ENCODE peak calls at places on chromosomes 12 and 14, in four cellular contexts. One of them, this sample, is unnamed.

GRCh38 chr12:68981536-68981935 is 48.6 kb upstream of the CPM start:
- DNase-seq in GM12878: no peak
- DNase-seq in K562: no peak
- DNase-seq in HepG2: no peak
- DNase-seq in this sample: no peak

GRCh38 chr14:74425525-74426201 is 347 bp downstream of the SYNDIG1L start:
- DNase-seq in GM12878: no peak
- DNase-seq in K562: peak; percentile 37
- DNase-seq in HepG2: no peak
- DNase-seq in this sample: peak; percentile 80

GRCh38 chr14:64725360-64725815 is 21.2 kb downstream of the PLEKHG3 start:
- DNase-seq in GM12878: no peak
- DNase-seq in K562: no peak
- DNase-seq in HepG2: no peak
- DNase-seq in this sample: no peak

GRCh38 chr12:107718606-107719005 is 33.0 kb downstream of the PWP1 start:
- DNase-seq in GM12878: no peak
- DNase-seq in K562: no peak
- DNase-seq in HepG2: no peak
- DNase-seq in this sample: no peak

GRCh38 chr14:97218713-97219355 is 421.7 kb downstream of the VRK1 start:
- DNase-seq in GM12878: no peak
- DNase-seq in K562: no peak
- DNase-seq in HepG2: no peak
- DNase-seq in this sample: peak; percentile 77

GRCh38 chr14:54594531-54594930 is 27.6 kb downstream of the SAMD4A start:
- DNase-seq in GM12878: no peak
- DNase-seq in K562: no peak
- DNase-seq in HepG2: no peak
- DNase-seq in this sample: no peak

GRCh38 chr12:38154096-38155019 is 162.2 kb upstream of the ALG10B start:
- DNase-seq in GM12878: no peak
- DNase-seq in K562: no peak
- DNase-seq in HepG2: no peak
- DNase-seq in this sample: no peak

GRCh38 chr12:47590771-47591368 is 115.0 kb downstream of the RPAP3 start:
- DNase-seq in GM12878: no peak
- DNase-seq in K562: no peak
- DNase-seq in HepG2: no peak
- DNase-seq in this sample: no peak

GRCh38 chr14:24013654-24014514 is 25.2 kb downstream of the DHRS4L2 start:
- DNase-seq in GM12878: peak; percentile 57
- DNase-seq in K562: peak; percentile 69
- DNase-seq in HepG2: peak; percentile 92
- DNase-seq in this sample: peak; percentile 89

GRCh38 chr12:93087836-93088610 is 158.9 kb upstream of the EEA1 start:
- DNase-seq in GM12878: no peak
- DNase-seq in K562: no peak
- DNase-seq in HepG2: no peak
- DNase-seq in this sample: no peak

GRCh38 chr12:32025906-32026305 is 66.7 kb downstream of the RESF1 start:
- DNase-seq in GM12878: peak; percentile 24
- DNase-seq in K562: no peak
- DNase-seq in HepG2: no peak
- DNase-seq in this sample: no peak

GRCh38 chr12:12511021-12511783 is 51.5 kb downstream of the DUSP16 start:
- DNase-seq in GM12878: no peak
- DNase-seq in K562: no peak
- DNase-seq in HepG2: no peak
- DNase-seq in this sample: no peak

GRCh38 chr14:75418779-75419768 is 8.7 kb upstream of the JDP2 start:
- DNase-seq in GM12878: peak; percentile 57
- DNase-seq in K562: peak; percentile 85
- DNase-seq in HepG2: no peak
- DNase-seq in this sample: peak; percentile 97

GRCh38 chr12:21138016-21138415 is 7.0 kb downstream of the SLCO1B1 start:
- DNase-seq in GM12878: no peak
- DNase-seq in K562: no peak
- DNase-seq in HepG2: no peak
- DNase-seq in this sample: no peak

GRCh38 chr12:109757671-109758265 is 44.1 kb downstream of the FAM222A start:
- DNase-seq in GM12878: no peak
- DNase-seq in K562: no peak
- DNase-seq in HepG2: no peak
- DNase-seq in this sample: no peak

GRCh38 chr14:34012978-34013713 is 62.3 kb upstream of the EGLN3 start:
- DNase-seq in GM12878: peak; percentile 76
- DNase-seq in K562: no peak
- DNase-seq in HepG2: no peak
- DNase-seq in this sample: no peak

GRCh38 chr12:66002812-66003211 is 127.7 kb downstream of the LLPH start:
- DNase-seq in GM12878: no peak
- DNase-seq in K562: no peak
- DNase-seq in HepG2: no peak
- DNase-seq in this sample: no peak

DNA sequence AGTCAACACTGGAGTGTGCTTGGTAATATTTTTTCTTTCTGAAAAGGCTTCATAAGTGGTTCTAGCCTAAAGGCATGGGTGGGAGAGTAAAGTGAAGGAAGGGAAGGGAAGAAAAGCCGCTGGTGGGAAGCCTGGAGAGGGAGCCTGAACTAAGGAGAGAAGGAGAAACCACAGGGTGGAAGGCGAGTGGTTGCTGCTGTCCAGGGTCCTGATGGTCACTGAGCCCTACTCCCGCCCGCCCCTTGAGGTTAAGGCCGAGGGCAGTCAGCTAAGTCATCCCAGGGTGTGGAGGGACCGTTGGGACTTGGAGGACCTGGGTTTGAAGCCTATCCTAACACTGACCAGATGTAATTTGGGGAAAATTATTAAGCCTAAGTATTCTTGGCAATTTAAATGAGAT is 189.1 kb downstream of the PIWIL1 start:
- DNase-seq in GM12878: no peak
- DNase-seq in K562: peak; percentile 47
- DNase-seq in HepG2: peak; percentile 14
- DNase-seq in this sample: peak; percentile 59
- TF ChIP-seq CREB1 in GM12878: no peak
- TF ChIP-seq CREB1 in K562: no peak
- TF ChIP-seq CREB1 in HepG2: no peak
- TF ChIP-seq CREB1 in this sample: no peak

DNA sequence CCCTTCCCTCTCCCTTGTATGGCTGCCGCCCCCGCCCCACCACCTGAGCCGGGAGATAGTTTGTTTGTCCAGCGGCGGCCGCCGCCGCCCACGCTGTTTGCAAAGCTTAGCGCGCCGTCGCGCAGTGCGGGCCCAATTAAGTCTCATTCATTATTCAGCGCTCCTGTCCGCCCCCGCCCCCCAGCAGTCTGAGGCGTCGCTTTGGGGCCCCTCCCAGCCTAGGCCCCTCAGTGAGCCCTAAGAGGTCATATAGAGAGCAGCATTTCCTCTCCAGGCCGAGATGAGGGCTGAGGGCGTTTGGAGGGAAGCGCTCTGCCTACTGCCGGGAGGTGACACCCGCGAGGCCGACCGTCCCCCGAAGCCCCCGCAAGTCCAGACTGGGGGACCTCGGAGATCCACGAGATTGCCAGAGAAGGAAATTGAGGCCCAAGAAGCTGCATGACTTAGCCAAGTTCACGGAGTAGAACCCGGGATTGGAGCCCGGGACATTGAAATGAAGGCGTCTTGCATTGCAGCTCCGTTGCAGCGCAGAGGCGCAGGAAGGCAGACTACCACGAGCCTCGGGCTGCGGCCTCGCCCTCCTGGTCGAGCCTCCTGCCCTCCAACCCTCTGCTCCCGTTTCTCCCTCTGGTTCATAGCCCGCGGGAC is at the start of gene DNAJC22:
- DNase-seq in GM12878: no peak
- DNase-seq in K562: peak; percentile 75
- DNase-seq in HepG2: no peak
- DNase-seq in this sample: peak; percentile 44
- TF ChIP-seq JUNB in GM12878: no peak
- TF ChIP-seq JUNB in K562: no peak
- TF ChIP-seq JUNB in HepG2: no peak
- TF ChIP-seq JUNB in this sample: no peak

DNA sequence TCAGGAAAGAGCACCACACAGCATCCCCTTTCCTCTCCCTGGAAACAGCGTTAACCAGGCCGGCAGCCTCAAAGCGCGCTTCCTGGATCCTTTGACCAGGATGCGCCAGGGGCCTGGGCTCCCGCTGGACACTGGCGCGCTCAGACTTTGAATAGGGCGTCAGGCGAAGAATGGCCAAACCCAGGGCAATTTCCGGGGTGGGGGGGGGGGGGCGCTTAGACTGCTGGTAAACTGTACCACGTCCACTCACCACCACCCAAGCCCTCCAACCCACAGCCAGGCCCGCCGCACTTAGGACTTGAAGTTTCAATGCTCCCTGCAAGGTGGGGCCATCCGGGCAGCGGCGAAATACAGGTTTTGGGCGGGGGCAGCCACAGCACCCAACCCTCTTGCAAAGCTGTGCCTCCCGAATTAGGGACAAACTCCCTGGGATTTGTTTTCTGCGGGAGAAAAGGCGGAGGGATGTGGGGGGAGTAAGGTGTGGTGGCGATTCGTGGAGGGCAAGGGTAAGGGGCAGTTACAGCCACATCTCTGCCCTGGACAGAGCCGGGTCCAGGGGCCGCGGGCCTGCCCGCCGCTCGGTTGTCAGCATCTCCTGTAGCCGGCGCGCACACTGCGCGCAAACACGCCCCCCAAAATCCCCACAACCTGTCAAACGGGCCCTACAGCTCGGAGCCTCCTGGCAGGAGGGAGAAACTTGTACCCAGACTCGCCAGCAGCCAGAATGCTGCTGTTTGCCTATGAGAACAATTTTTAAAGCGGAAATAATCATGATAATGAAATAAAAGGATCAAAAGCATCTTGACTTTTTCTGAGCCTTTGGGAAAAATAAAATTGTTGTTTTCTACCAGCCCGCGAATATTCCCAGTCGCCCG is 958 bp downstream of the RTN1 start:
- DNase-seq in GM12878: no peak
- DNase-seq in K562: no peak
- DNase-seq in HepG2: no peak
- DNase-seq in this sample: peak; percentile 66
- H3K4me3 ChIP-seq in GM12878: peak overlapping the region; percentile 67
- H3K4me3 ChIP-seq in K562: no peak overlapping the region
- H3K4me3 ChIP-seq in HepG2: peak overlapping the region; percentile 64
- H3K4me3 ChIP-seq in this sample: peak overlapping the region; percentile 78

GRCh38 chr14:36241183-36241582 is 64.7 kb upstream of the PTCSC3 start:
- DNase-seq in GM12878: no peak
- DNase-seq in K562: peak; percentile 17
- DNase-seq in HepG2: no peak
- DNase-seq in this sample: no peak
- TF ChIP-seq CREB1 in GM12878: no peak
- TF ChIP-seq CREB1 in K562: no peak
- TF ChIP-seq CREB1 in HepG2: no peak
- TF ChIP-seq CREB1 in this sample: no peak

GRCh38 chr12:122089080-122089479 is 10.5 kb downstream of the MLXIP start:
- DNase-seq in GM12878: no peak
- DNase-seq in K562: no peak
- DNase-seq in HepG2: no peak
- DNase-seq in this sample: no peak
- TF ChIP-seq JUNB in GM12878: no peak
- TF ChIP-seq JUNB in K562: no peak
- TF ChIP-seq JUNB in HepG2: no peak
- TF ChIP-seq JUNB in this sample: no peak

GRCh38 chr14:93231129-93231979 is 24.3 kb downstream of the UBR7 start:
- DNase-seq in GM12878: no peak
- DNase-seq in K562: no peak
- DNase-seq in HepG2: no peak
- DNase-seq in this sample: no peak
- H3K4me3 ChIP-seq in GM12878: no peak overlapping the region
- H3K4me3 ChIP-seq in K562: no peak overlapping the region
- H3K4me3 ChIP-seq in HepG2: peak overlapping the region; percentile 16
- H3K4me3 ChIP-seq in this sample: no peak overlapping the region

GRCh38 chr12:70667253-70667652 is 30.0 kb upstream of the PTPRB start:
- DNase-seq in GM12878: no peak
- DNase-seq in K562: no peak
- DNase-seq in HepG2: no peak
- DNase-seq in this sample: no peak

GRCh38 chr12:70661762-70662161 is 24.5 kb upstream of the PTPRB start:
- DNase-seq in GM12878: no peak
- DNase-seq in K562: no peak
- DNase-seq in HepG2: no peak
- DNase-seq in this sample: no peak

GRCh38 chr12:70666364-70666763 is 29.1 kb upstream of the PTPRB start:
- DNase-seq in GM12878: no peak
- DNase-seq in K562: no peak
- DNase-seq in HepG2: no peak
- DNase-seq in this sample: no peak

GRCh38 chr12:70663838-70664237 is 26.6 kb upstream of the PTPRB start:
- DNase-seq in GM12878: no peak
- DNase-seq in K562: no peak
- DNase-seq in HepG2: no peak
- DNase-seq in this sample: peak; percentile 18

DNA sequence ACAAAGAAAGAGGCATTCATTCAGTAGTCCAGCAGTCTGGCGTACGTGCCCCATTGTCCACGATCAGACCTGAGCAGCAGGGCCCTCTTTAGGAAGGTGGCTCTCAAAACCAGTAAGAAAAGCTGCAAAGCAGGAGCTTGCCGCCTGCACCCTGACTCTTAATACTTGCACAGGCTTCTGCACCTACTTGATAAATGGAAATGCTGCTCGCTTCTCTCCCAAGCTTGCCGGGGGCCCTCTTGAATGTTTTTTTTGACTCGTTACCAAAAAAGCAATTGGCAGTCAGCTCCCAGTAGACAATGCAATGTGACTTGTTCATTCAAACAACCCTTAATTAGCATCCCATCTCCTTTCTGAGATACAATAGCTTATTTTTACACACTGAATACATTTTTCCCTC is 27.2 kb upstream of the PTPRB start:
- DNase-seq in GM12878: no peak
- DNase-seq in K562: peak; percentile 79
- DNase-seq in HepG2: no peak
- DNase-seq in this sample: peak; percentile 37
- TF ChIP-seq CREB1 in GM12878: no peak
- TF ChIP-seq CREB1 in K562: no peak
- TF ChIP-seq CREB1 in HepG2: no peak
- TF ChIP-seq CREB1 in this sample: no peak

This sample was measured in GM23338.